ENCODE peak calls at places on chromosome 20, in four cellular contexts. S, Q, Y and W are unnamed samples.

GRCh38 chr20:25532015-25532751 is 53.1 kb downstream of the NINL start:
- DNase-seq in S (no peak), Q (no peak), Y (no peak), W (no peak)

GRCh38 chr20:17533396-17533795 is 2.2 kb upstream of the BFSP1 start:
- DNase-seq in S (no peak), Q (no peak), Y (peak), W (peak)

GRCh38 chr20:63659370-63659769 is 1.3 kb downstream of the RTEL1 start:
- DNase-seq in S (no peak), Q (no peak), Y (no peak), W (no peak)

GRCh38 chr20:61262514-61262913 is 10.5 kb downstream of the CDH4 start:
- DNase-seq in S (no peak), Q (no peak), Y (no peak), W (no peak)

GRCh38 chr20:1273366-1273765 is 7.3 kb downstream of the SNPH start:
- DNase-seq in S (no peak), Q (no peak), Y (no peak), W (no peak)

GRCh38 chr20:62952373-62953166 is at the start of gene SLC17A9:
- DNase-seq in S (peak), Q (no peak), Y (peak), W (no peak)

GRCh38 chr20:31842471-31843157 is 2.8 kb downstream of the FOXS1 start:
- DNase-seq in S (no peak), Q (no peak), Y (peak), W (no peak)

GRCh38 chr20:9615766-9616454 is 101.5 kb downstream of the LAMP5 start:
- DNase-seq in S (no peak), Q (no peak), Y (no peak), W (no peak)

GRCh38 chr20:38073307-38074010 is 39.9 kb downstream of the RPRD1B start:
- DNase-seq in S (no peak), Q (peak), Y (peak), W (peak)

GRCh38 chr20:33387177-33387576 is 14.1 kb downstream of the CDK5RAP1 start:
- DNase-seq in S (no peak), Q (no peak), Y (peak), W (no peak)

GRCh38 chr20:63457737-63458136 is 14.7 kb downstream of the KCNQ2 start:
- DNase-seq in S (no peak), Q (no peak), Y (no peak), W (peak)

GRCh38 chr20:31837896-31838397 is 7.5 kb downstream of the FOXS1 start:
- DNase-seq in S (no peak), Q (no peak), Y (peak), W (no peak)

GRCh38 chr20:16391003-16391402 is 182.2 kb downstream of the KIF16B start:
- DNase-seq in S (no peak), Q (no peak), Y (no peak), W (no peak)

GRCh38 chr20:32302507-32302872 is 25.0 kb downstream of the KIF3B start:
- DNase-seq in S (no peak), Q (no peak), Y (no peak), W (no peak)

GRCh38 chr20:955111-955510 is 39.0 kb upstream of the ANGPT4 start:
- DNase-seq in S (no peak), Q (no peak), Y (no peak), W (no peak)

GRCh38 chr20:17653835-17654648 is 28.0 kb downstream of the RRBP1 start:
- DNase-seq in S (no peak), Q (no peak), Y (no peak), W (no peak)

GRCh38 chr20:63537525-63538203 is 488 bp upstream of the PTK6 start:
- DNase-seq in S (peak), Q (peak), Y (peak), W (peak)

GRCh38 chr20:5806457-5807263 is 56.5 kb downstream of the SHLD1 start:
- DNase-seq in S (no peak), Q (no peak), Y (no peak), W (no peak)

GRCh38 chr20:64205611-64206026 is 41.4 kb downstream of the MYT1 start:
- DNase-seq in S (no peak), Q (no peak), Y (no peak), W (no peak)

GRCh38 chr20:910840-911770 is 5.0 kb downstream of the ANGPT4 start:
- DNase-seq in S (no peak), Q (no peak), Y (peak), W (no peak)

GRCh38 chr20:17676942-17677341 is 5.1 kb downstream of the RRBP1 start:
- DNase-seq in S (no peak), Q (no peak), Y (no peak), W (no peak)

GRCh38 chr20:34112600-34113061 is 588 bp upstream of the EIF2S2 start:
- DNase-seq in S (no peak), Q (no peak), Y (no peak), W (peak)

GRCh38 chr20:31806564-31807355 is 12.4 kb upstream of the MYLK2 start:
- DNase-seq in S (no peak), Q (no peak), Y (no peak), W (no peak)

GRCh38 chr20:38452880-38453624 is 17.9 kb upstream of the SNHG17 start:
- DNase-seq in S (no peak), Q (peak), Y (no peak), W (no peak)

GRCh38 chr20:17228624-17229061 is 1.8 kb downstream of the PCSK2 start:
- DNase-seq in S (peak), Q (no peak), Y (no peak), W (peak)

GRCh38 chr20:23287366-23288190 is 63.0 kb upstream of the NXT1 start:
- DNase-seq in S (no peak), Q (no peak), Y (no peak), W (no peak)

GRCh38 chr20:36573798-36574277 is 441 bp downstream of the TGIF2 start:
- DNase-seq in S (peak), Q (no peak), Y (no peak), W (peak)

GRCh38 chr20:56809668-56810067 is 180.6 kb downstream of the TFAP2C start:
- DNase-seq in S (no peak), Q (no peak), Y (no peak), W (no peak)

GRCh38 chr20:11705512-11705911 is 212.2 kb upstream of the BTBD3 start:
- DNase-seq in S (no peak), Q (no peak), Y (no peak), W (no peak)

GRCh38 chr20:62617711-62618483 is 24.4 kb upstream of the SLCO4A1 start:
- DNase-seq in S (peak), Q (no peak), Y (no peak), W (no peak)

GRCh38 chr20:33893314-33893713 is 82.2 kb downstream of the CHMP4B start:
- DNase-seq in S (no peak), Q (peak), Y (peak), W (no peak)

GRCh38 chr20:5834436-5835005 is 84.3 kb downstream of the SHLD1 start:
- DNase-seq in S (no peak), Q (no peak), Y (no peak), W (no peak)

GRCh38 chr20:33832113-33832853 is 21.1 kb downstream of the CHMP4B start:
- DNase-seq in S (no peak), Q (no peak), Y (no peak), W (peak)

GRCh38 chr20:23875606-23876237 is 3.8 kb downstream of the CST5 start:
- DNase-seq in S (no peak), Q (no peak), Y (no peak), W (no peak)

GRCh38 chr20:49247792-49248191 is 28.6 kb downstream of the DDX27 start:
- DNase-seq in S (no peak), Q (no peak), Y (no peak), W (peak)

GRCh38 chr20:36461600-36462439 is 79.5 kb upstream of the MYL9 start:
- DNase-seq in S (peak), Q (no peak), Y (no peak), W (peak)

GRCh38 chr20:35695245-35695749 is 3.9 kb downstream of the NFS1 start:
- DNase-seq in S (no peak), Q (no peak), Y (no peak), W (no peak)

DNA sequence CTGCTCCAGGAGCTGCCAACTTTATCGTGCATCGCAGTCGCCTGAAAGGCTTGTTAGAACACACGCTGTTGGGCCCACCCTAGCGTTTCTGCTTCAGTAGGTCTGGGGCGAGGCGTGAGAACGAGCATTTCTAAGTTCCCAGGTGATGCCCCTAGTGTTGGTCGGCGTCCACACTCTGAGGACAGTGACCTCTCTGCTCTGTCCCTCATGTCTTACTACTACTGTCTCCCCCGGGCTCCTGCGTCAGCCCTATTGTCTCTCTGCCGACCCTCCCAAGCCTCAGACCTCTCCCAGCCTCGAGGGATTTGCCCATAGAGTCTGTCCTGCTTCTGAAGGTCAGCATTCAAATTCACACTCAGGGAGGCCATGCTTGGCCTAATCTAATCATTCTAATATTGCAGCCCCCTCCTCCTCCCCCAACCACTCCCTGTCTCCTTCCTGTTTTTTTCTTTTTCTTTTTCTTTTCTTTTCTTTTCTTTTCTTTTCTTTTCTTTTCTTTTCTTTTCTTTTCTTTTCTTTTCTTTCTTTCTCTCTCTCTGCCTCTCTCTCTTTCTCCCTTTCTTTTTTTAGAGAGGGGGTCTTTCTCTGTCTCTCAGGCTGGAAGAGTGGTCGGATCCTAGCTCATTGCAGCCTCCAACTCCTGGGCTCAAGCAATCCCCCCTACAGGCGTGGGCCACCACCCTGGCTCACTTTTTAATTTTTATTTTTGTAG is 873 bp upstream of the ZFP64 start:
- DNase-seq in S (peak), Q (no peak), Y (peak), W (no peak)
- TF ChIP-seq CTCF in S (no peak), Q (no peak), Y (no peak), W (no peak)

GRCh38 chr20:58222446-58222845 is 6.0 kb downstream of the ANKRD60 start:
- DNase-seq in S (no peak), Q (no peak), Y (no peak), W (no peak)

GRCh38 chr20:58218665-58219341 is 9.7 kb downstream of the ANKRD60 start:
- DNase-seq in S (no peak), Q (no peak), Y (no peak), W (no peak)

GRCh38 chr20:58216334-58216733 is 12.1 kb downstream of the ANKRD60 start:
- DNase-seq in S (no peak), Q (no peak), Y (no peak), W (no peak)

GRCh38 chr20:58223358-58223941 is 5.0 kb downstream of the ANKRD60 start:
- DNase-seq in S (no peak), Q (no peak), Y (no peak), W (no peak)

DNA sequence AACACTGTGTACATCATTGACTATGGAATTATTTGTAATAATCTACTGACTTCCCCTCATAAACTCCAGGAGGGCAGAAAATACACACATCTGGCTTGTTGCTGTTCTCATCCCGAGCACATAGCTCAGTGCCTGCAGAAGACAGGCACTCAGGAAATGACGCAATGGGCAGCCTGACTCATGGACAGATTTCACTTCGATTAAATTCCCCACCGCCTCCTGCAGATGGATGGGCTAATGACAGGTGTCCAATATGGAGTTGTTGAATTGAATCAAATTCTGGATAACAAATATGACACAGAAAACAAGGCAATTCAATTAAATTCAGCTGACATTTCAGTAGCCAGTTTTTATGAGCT is 9.1 kb downstream of the ANKRD60 start:
- DNase-seq in S (no peak), Q (no peak), Y (peak), W (peak)
- TF ChIP-seq CTCF in S (no peak), Q (no peak), Y (peak), W (peak)

GRCh38 chr20:47020231-47020630 is 125.6 kb downstream of the EYA2 start:
- DNase-seq in S (no peak), Q (peak), Y (no peak), W (no peak)

GRCh38 chr20:47019106-47019824 is 124.6 kb downstream of the EYA2 start:
- DNase-seq in S (no peak), Q (peak), Y (peak), W (no peak)

GRCh38 chr20:47018381-47018780 is 123.7 kb downstream of the EYA2 start:
- DNase-seq in S (no peak), Q (no peak), Y (no peak), W (no peak)

GRCh38 chr20:47024461-47024937 is 129.9 kb downstream of the EYA2 start:
- DNase-seq in S (no peak), Q (peak), Y (no peak), W (no peak)

DNA sequence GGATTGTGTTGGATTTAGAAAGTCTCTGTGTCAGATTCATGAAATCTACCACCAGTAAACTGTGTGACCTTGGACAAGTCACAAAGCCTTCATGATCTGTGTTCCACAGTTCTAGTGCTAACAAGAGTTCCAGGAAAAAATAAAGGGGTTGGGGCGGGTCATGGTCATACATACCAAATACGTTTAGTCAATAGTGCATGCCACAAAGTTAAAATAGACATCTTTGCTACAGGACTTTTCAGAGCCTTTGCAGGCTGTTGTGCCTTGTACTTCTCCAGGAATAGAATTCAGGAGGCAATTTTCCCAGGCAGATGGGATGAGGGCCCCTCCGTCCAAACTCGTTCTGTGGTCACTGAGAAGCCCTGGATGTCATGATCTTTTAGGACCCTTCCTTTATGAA is 127.2 kb downstream of the EYA2 start:
- DNase-seq in S (no peak), Q (no peak), Y (no peak), W (no peak)
- TF ChIP-seq CTCF in S (no peak), Q (no peak), Y (no peak), W (no peak)

GRCh38 chr20:59743308-59743707 is 139.0 kb downstream of the PHACTR3 start:
- DNase-seq in S (no peak), Q (no peak), Y (no peak), W (no peak)

GRCh38 chr20:59744756-59745155 is 140.4 kb downstream of the PHACTR3 start:
- DNase-seq in S (no peak), Q (no peak), Y (no peak), W (no peak)

GRCh38 chr20:59742351-59743095 is 138.2 kb downstream of the PHACTR3 start:
- DNase-seq in S (no peak), Q (no peak), Y (no peak), W (no peak)

GRCh38 chr20:59745201-59745600 is 140.9 kb downstream of the PHACTR3 start:
- DNase-seq in S (no peak), Q (no peak), Y (no peak), W (no peak)

DNA sequence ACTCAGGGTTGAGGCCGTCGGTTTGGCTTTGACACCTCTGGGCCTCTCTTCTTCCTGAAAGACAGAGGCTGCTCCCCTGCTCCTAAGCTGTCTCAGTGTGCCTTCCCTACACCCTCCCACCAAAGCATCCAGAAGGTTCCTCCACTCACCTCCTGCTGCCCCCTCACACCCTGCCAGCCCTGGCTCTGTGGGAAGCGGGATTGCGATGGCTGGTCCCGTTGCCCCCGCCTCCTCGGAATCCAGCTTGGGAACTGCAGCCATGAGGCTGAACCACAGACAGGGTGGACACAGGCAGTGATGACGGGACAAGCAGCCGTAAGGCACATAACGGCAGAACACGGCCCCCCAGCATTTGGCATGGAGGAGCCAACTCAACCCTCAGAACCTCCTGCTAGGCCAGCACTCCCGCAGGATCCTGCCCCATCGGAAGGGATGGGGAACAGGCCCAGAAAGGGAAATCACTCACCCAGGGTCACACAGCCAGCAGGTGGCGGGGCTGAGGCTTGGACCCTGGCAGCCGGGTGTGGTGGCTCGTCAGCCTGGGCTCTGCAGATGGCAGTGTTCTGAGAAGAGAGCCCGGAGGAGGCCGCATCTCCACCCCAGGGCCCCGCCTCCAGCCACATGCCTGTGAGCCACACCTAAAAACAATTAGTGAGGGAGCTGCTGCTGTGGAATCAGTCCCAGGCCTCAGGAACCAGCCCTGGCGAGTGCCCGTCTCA is 139.6 kb downstream of the PHACTR3 start:
- DNase-seq in S (no peak), Q (no peak), Y (no peak), W (peak)
- TF ChIP-seq CTCF in S (no peak), Q (no peak), Y (no peak), W (peak)

DNA sequence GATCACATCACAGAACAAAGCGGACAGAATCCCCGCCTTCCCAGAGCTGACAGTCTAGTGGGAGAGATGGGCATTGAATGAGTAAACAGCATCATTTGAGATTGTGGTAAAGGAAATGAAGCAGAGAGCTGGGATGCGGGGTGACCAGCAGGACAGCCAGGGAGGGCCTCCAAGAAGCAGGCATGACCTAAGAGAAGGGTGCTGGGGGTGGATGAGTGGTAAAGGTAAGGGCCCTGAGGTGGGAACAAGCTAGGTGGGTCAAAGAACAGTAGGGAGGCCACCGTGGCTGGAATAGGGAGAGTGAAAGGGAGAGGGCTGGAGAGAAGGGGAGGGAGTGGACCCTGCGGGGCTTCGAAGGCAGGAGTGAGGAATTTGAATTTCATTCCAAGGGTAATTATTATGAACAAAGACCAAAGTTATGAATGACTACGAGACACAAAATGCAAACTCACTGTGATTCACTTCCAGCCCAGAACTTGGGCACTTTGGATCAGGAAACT is 61.4 kb downstream of the CEBPB start:
- DNase-seq in S (no peak), Q (peak), Y (peak), W (no peak)
- TF ChIP-seq CTCF in S (no peak), Q (peak), Y (peak), W (no peak)

GRCh38 chr20:4613718-4614620 is 107.7 kb upstream of the PRND start:
- DNase-seq in S (no peak), Q (no peak), Y (peak), W (peak)
- TF ChIP-seq CTCF in S (peak), Q (peak), Y (peak), W (peak)

DNA sequence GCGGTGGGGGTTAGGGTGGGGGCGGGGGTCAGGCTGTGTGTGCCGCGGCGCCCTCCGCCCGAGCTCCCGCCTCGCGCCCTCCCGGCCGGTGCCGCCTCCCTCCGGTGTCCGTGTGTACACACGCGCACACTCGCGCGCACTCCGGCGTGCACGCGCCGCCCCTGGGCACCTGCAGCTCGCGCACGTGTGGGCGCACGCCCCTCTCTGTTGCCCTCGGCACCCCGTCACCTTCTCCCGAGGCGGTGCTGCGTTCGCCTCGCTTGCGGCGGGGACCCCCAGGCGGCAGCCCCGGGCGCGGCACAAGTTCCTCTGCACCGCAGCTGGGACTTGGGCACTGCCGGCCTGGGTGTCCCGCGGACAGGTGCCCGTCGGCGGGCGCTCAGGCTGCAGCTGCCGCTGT is 525 bp downstream of the MACROD2 start:
- DNase-seq in S (peak), Q (no peak), Y (no peak), W (peak)
- TF ChIP-seq CTCF in S (no peak), Q (no peak), Y (no peak), W (no peak)